ENCODE peak calls at places on chromosomes 16 and 17, in five cellular contexts. Z is spleen; J is Panc1; G is CD8-positive, alpha-beta T cell; C is neural progenitor cell. P is an unnamed sample. For H3K36me3, the result is how much of the 10 kb centered on the place peaks cover.

GRCh38 chr16:58264961-58265479 is 29.8 kb downstream of the PRSS54 start:
- DNase-seq in J (peak), C (no peak), G (no peak), Z (no peak), P (peak)

GRCh38 chr16:31880322-31880979 is 6.8 kb downstream of the ZNF267 start:
- DNase-seq in C (no peak), J (no peak), Z (no peak), G (peak), P (no peak)

GRCh38 chr17:77420804-77421634 is 280.2 kb downstream of the SEC14L1 start:
- DNase-seq in G (peak), Z (no peak), J (no peak), C (peak), P (peak)

GRCh38 chr16:85950519-85950918 is 51.6 kb downstream of the IRF8 start:
- DNase-seq in Z (no peak), G (no peak), J (no peak), C (no peak), P (no peak)

GRCh38 chr17:29469251-29469650 is 79.1 kb downstream of the TAOK1 start:
- DNase-seq in C (no peak), J (no peak), G (no peak), Z (no peak), P (no peak)

GRCh38 chr17:75388476-75389030 is 16.9 kb downstream of the GRB2 start:
- DNase-seq in C (no peak), Z (no peak), G (no peak), J (no peak), P (no peak)

GRCh38 chr17:37389160-37389559 is 13.4 kb downstream of the C17orf78 start:
- DNase-seq in J (no peak), Z (no peak), C (no peak), G (no peak), P (no peak)

GRCh38 chr16:57530531-57531252 is 5.7 kb downstream of the CCDC102A start:
- DNase-seq in C (no peak), Z (peak), J (no peak), G (no peak), P (no peak)

GRCh38 chr17:14301279-14301760 is 439 bp downstream of the HS3ST3B1 start:
- DNase-seq in Z (no peak), G (peak), C (peak), J (no peak), P (no peak)

GRCh38 chr17:9991796-9992195 is 86.7 kb upstream of the RCVRN start:
- DNase-seq in Z (no peak), G (no peak), C (no peak), J (no peak), P (no peak)

GRCh38 chr16:58501242-58502131 is 1.5 kb downstream of the NDRG4 start:
- DNase-seq in J (no peak), G (peak), Z (peak), C (peak), P (no peak)

GRCh38 chr16:12245088-12245922 is 268.8 kb downstream of the SNX29 start:
- DNase-seq in J (no peak), C (no peak), G (no peak), Z (no peak), P (no peak)

GRCh38 chr16:67645397-67646121 is 615 bp downstream of the CARMIL2 start:
- DNase-seq in G (no peak), Z (peak), J (no peak), C (no peak), P (no peak)

GRCh38 chr16:49855822-49856740 is at the start of gene ZNF423:
- DNase-seq in Z (no peak), J (no peak), G (no peak), C (peak), P (no peak)

GRCh38 chr17:59649886-59650285 is 30.2 kb downstream of the CLTC start:
- DNase-seq in Z (no peak), C (no peak), J (no peak), G (no peak), P (no peak)

GRCh38 chr17:58338907-58339774 is 10.5 kb upstream of the TSPOAP1 start:
- DNase-seq in J (no peak), Z (peak), C (peak), G (peak), P (no peak)

GRCh38 chr17:1727876-1728630 is 3.5 kb downstream of the WDR81 start:
- DNase-seq in G (no peak), Z (no peak), J (no peak), C (no peak), P (no peak)

GRCh38 chr16:30367349-30368009 is 2.8 kb downstream of the TBC1D10B start:
- DNase-seq in C (no peak), G (no peak), Z (no peak), J (no peak), P (no peak)
- H3K36me3 ChIP-seq in C (under half), G (under half), Z (half or more), J (under half), P (under half)

GRCh38 chr16:87419971-87420370 is 27.8 kb downstream of the MAP1LC3B start:
- DNase-seq in J (no peak), C (no peak), G (no peak), Z (no peak), P (no peak)

GRCh38 chr16:87418644-87419043 is 26.5 kb downstream of the MAP1LC3B start:
- DNase-seq in Z (no peak), G (no peak), C (no peak), J (no peak), P (no peak)

GRCh38 chr16:87416826-87417471 is 24.8 kb downstream of the MAP1LC3B start:
- DNase-seq in Z (no peak), C (peak), G (peak), J (no peak), P (no peak)

GRCh38 chr16:87417511-87417910 is 25.4 kb downstream of the MAP1LC3B start:
- DNase-seq in Z (no peak), J (no peak), G (no peak), C (no peak), P (no peak)

GRCh38 chr16:87418216-87418615 is 26.1 kb downstream of the MAP1LC3B start:
- DNase-seq in J (no peak), C (no peak), G (no peak), Z (no peak), P (no peak)
- H3K36me3 ChIP-seq in J (under half), C (under half), G (under half), Z (half or more), P (under half)

GRCh38 chr16:75546293-75546692 is 9.8 kb downstream of the TMEM231 start:
- DNase-seq in C (no peak), G (no peak), Z (no peak), J (no peak), P (no peak)

GRCh38 chr16:75537795-75538194 is 1.9 kb upstream of the CHST5 start:
- DNase-seq in Z (no peak), G (no peak), J (no peak), C (no peak), P (no peak)

GRCh38 chr16:75535211-75535843 is 581 bp downstream of the CHST5 start:
- DNase-seq in C (no peak), G (no peak), Z (no peak), J (no peak), P (no peak)

GRCh38 chr16:75535901-75536300 is at the start of gene CHST5:
- DNase-seq in G (no peak), Z (no peak), J (no peak), C (no peak), P (no peak)

GRCh38 chr16:75541236-75541635 is 5.3 kb upstream of the CHST5 start:
- DNase-seq in C (no peak), G (no peak), J (no peak), Z (no peak), P (no peak)
- H3K36me3 ChIP-seq in C (under half), G (under half), J (under half), Z (under half), P (under half)

DNA sequence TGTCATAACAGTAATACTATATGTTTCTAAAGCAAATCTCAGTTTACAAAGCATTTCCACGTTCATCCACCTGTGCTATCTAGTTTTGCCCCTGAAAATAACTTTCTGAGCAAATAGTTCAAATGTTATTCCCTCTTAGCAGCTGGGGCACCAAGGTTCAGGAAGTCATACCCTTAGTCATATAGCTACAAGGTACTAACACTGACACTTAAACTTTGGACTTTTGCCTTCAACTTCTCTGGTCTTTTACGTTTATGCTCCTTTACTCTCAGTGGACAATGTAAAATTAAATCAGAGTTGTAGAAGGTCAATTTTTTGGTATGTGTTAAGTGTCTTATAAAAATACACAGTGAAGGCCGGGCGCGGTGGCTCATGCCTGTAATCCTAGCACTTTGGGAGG is 33.0 kb downstream of the COX11 start:
- DNase-seq in Z (no peak), C (no peak), G (no peak), J (no peak), P (no peak)
- H3K36me3 ChIP-seq in Z (under half), C (under half), G (under half), J (under half), P (under half)

GRCh38 chr17:38890410-38890746 is 20.5 kb downstream of the LASP1 start:
- DNase-seq in Z (peak), J (no peak), C (no peak), G (no peak), P (no peak)
- H3K36me3 ChIP-seq in Z (half or more), J (under half), C (under half), G (under half), P (half or more)

GRCh38 chr16:2230376-2230775 is 5.9 kb upstream of the DNASE1L2 start:
- DNase-seq in C (no peak), J (no peak), G (no peak), Z (peak), P (no peak)

GRCh38 chr16:2228161-2228824 is 4.9 kb downstream of the E4F1 start:
- DNase-seq in G (no peak), J (no peak), Z (no peak), C (no peak), P (no peak)

GRCh38 chr16:2229091-2229490 is 5.7 kb downstream of the E4F1 start:
- DNase-seq in G (no peak), C (no peak), J (no peak), Z (peak), P (no peak)

GRCh38 chr16:2231016-2231931 is 5.0 kb upstream of the DNASE1L2 start:
- DNase-seq in Z (peak), G (no peak), C (no peak), J (no peak), P (no peak)

GRCh38 chr16:2229602-2230250 is 6.3 kb downstream of the E4F1 start:
- DNase-seq in Z (peak), J (no peak), C (no peak), G (no peak), P (no peak)
- H3K36me3 ChIP-seq in Z (half or more), J (under half), C (under half), G (under half), P (under half)